ENCODE peak calls at places on chromosomes 11 and 22, in four cellular contexts. One of them, this sample, is unnamed.

GRCh38 chr11:74679513-74679865 is 51.7 kb downstream of the CHRDL2 start:
- DNase-seq in GM12878: no peak
- DNase-seq in K562: no peak
- DNase-seq in HepG2: no peak
- DNase-seq in this sample: no peak

GRCh38 chr11:120121914-120122473 is 15.9 kb downstream of the TRIM29 start:
- DNase-seq in GM12878: no peak
- DNase-seq in K562: no peak
- DNase-seq in HepG2: peak; percentile 49
- DNase-seq in this sample: no peak

GRCh38 chr22:17237031-17237668 is 17.9 kb upstream of the ADA2 start:
- DNase-seq in GM12878: peak; percentile 71
- DNase-seq in K562: no peak
- DNase-seq in HepG2: no peak
- DNase-seq in this sample: no peak

GRCh38 chr11:8192016-8192895 is 23.4 kb upstream of the RIC3 start:
- DNase-seq in GM12878: no peak
- DNase-seq in K562: peak; percentile 72
- DNase-seq in HepG2: peak; percentile 45
- DNase-seq in this sample: peak; percentile 41

GRCh38 chr11:132072880-132073213 is 702.4 kb downstream of the NTM start:
- DNase-seq in GM12878: no peak
- DNase-seq in K562: no peak
- DNase-seq in HepG2: no peak
- DNase-seq in this sample: no peak

GRCh38 chr11:7471071-7471470 is 14.2 kb upstream of the OLFML1 start:
- DNase-seq in GM12878: no peak
- DNase-seq in K562: no peak
- DNase-seq in HepG2: no peak
- DNase-seq in this sample: no peak

GRCh38 chr11:10522921-10523320 is 18.1 kb downstream of the RNF141 start:
- DNase-seq in GM12878: no peak
- DNase-seq in K562: no peak
- DNase-seq in HepG2: no peak
- DNase-seq in this sample: no peak

GRCh38 chr11:8233691-8234424 is 29.8 kb downstream of the LMO1 start:
- DNase-seq in GM12878: no peak
- DNase-seq in K562: no peak
- DNase-seq in HepG2: no peak
- DNase-seq in this sample: no peak

GRCh38 chr11:110317516-110317932 is 21.1 kb upstream of the RDX start:
- DNase-seq in GM12878: no peak
- DNase-seq in K562: peak; percentile 65
- DNase-seq in HepG2: no peak
- DNase-seq in this sample: no peak

GRCh38 chr11:3970101-3970500 is 114.6 kb downstream of the STIM1 start:
- DNase-seq in GM12878: no peak
- DNase-seq in K562: no peak
- DNase-seq in HepG2: no peak
- DNase-seq in this sample: no peak

GRCh38 chr11:63985812-63986155 is 454 bp upstream of the OTUB1 start:
- DNase-seq in GM12878: peak; percentile 15
- DNase-seq in K562: peak; percentile 52
- DNase-seq in HepG2: no peak
- DNase-seq in this sample: no peak

GRCh38 chr11:76838422-76839068 is 22.2 kb upstream of the ACER3 start:
- DNase-seq in GM12878: no peak
- DNase-seq in K562: peak; percentile 86
- DNase-seq in HepG2: peak; percentile 45
- DNase-seq in this sample: no peak

GRCh38 chr11:59172345-59173079 is 580 bp downstream of the DTX4 start:
- DNase-seq in GM12878: peak; percentile 60
- DNase-seq in K562: no peak
- DNase-seq in HepG2: peak; percentile 10
- DNase-seq in this sample: no peak

GRCh38 chr11:130477646-130478203 is 29.3 kb downstream of the ADAMTS15 start:
- DNase-seq in GM12878: no peak
- DNase-seq in K562: no peak
- DNase-seq in HepG2: no peak
- DNase-seq in this sample: no peak

GRCh38 chr22:50563410-50564160 is 866 bp upstream of the SYCE3 start:
- DNase-seq in GM12878: no peak
- DNase-seq in K562: no peak
- DNase-seq in HepG2: peak; percentile 34
- DNase-seq in this sample: no peak

GRCh38 chr11:133007020-133007584 is 525.2 kb downstream of the OPCML start:
- DNase-seq in GM12878: no peak
- DNase-seq in K562: no peak
- DNase-seq in HepG2: no peak
- DNase-seq in this sample: no peak

GRCh38 chr11:86047275-86047991 is 21.5 kb downstream of the PICALM start:
- DNase-seq in GM12878: no peak
- DNase-seq in K562: no peak
- DNase-seq in HepG2: no peak
- DNase-seq in this sample: no peak

GRCh38 chr11:110077866-110078325 is 15.3 kb upstream of the ZC3H12C start:
- DNase-seq in GM12878: peak; percentile 86
- DNase-seq in K562: peak; percentile 19
- DNase-seq in HepG2: peak; percentile 13
- DNase-seq in this sample: no peak

GRCh38 chr11:31030375-31030774 is 339.2 kb downstream of the DCDC1 start:
- DNase-seq in GM12878: no peak
- DNase-seq in K562: no peak
- DNase-seq in HepG2: no peak
- DNase-seq in this sample: no peak

GRCh38 chr22:24703101-24703500 is 71.4 kb downstream of the PIWIL3 start:
- DNase-seq in GM12878: no peak
- DNase-seq in K562: peak; percentile 11
- DNase-seq in HepG2: peak; percentile 70
- DNase-seq in this sample: no peak

GRCh38 chr11:121318848-121319834 is 26.6 kb downstream of the SC5D start:
- DNase-seq in GM12878: no peak
- DNase-seq in K562: peak; percentile 21
- DNase-seq in HepG2: peak; percentile 30
- DNase-seq in this sample: peak; percentile 32

GRCh38 chr11:117993988-117994741 is 8.0 kb downstream of the IL10RA start:
- DNase-seq in GM12878: no peak
- DNase-seq in K562: no peak
- DNase-seq in HepG2: no peak
- DNase-seq in this sample: no peak

GRCh38 chr11:23569547-23569946 is 709.3 kb upstream of the CCDC179 start:
- DNase-seq in GM12878: peak; percentile 33
- DNase-seq in K562: no peak
- DNase-seq in HepG2: no peak
- DNase-seq in this sample: no peak

GRCh38 chr11:27456140-27456801 is 16.3 kb downstream of the LGR4 start:
- DNase-seq in GM12878: no peak
- DNase-seq in K562: no peak
- DNase-seq in HepG2: peak; percentile 55
- DNase-seq in this sample: no peak

GRCh38 chr22:24982301-24983056 is 30.0 kb downstream of the KIAA1671 start:
- DNase-seq in GM12878: no peak
- DNase-seq in K562: no peak
- DNase-seq in HepG2: no peak
- DNase-seq in this sample: no peak

GRCh38 chr22:39418696-39419095 is 19.1 kb downstream of the TAB1 start:
- DNase-seq in GM12878: no peak
- DNase-seq in K562: no peak
- DNase-seq in HepG2: no peak
- DNase-seq in this sample: no peak

GRCh38 chr11:2933376-2934056 is 4.3 kb upstream of the PHLDA2 start:
- DNase-seq in GM12878: peak; percentile 21
- DNase-seq in K562: no peak
- DNase-seq in HepG2: no peak
- DNase-seq in this sample: peak; percentile 89

GRCh38 chr11:119647254-119647653 is 81.7 kb downstream of the NECTIN1 start:
- DNase-seq in GM12878: no peak
- DNase-seq in K562: no peak
- DNase-seq in HepG2: no peak
- DNase-seq in this sample: no peak

GRCh38 chr11:96390403-96390830 is 604 bp downstream of the JRKL start:
- DNase-seq in GM12878: no peak
- DNase-seq in K562: no peak
- DNase-seq in HepG2: no peak
- DNase-seq in this sample: no peak

GRCh38 chr11:96389604-96390402 is at the start of the genes CCDC82 and JRKL:
- DNase-seq in GM12878: peak; percentile 78
- DNase-seq in K562: peak; percentile 98
- DNase-seq in HepG2: peak; percentile 91
- DNase-seq in this sample: peak; percentile 94

GRCh38 chr11:96384156-96384555 is 5.6 kb downstream of the CCDC82 start:
- DNase-seq in GM12878: no peak
- DNase-seq in K562: no peak
- DNase-seq in HepG2: no peak
- DNase-seq in this sample: no peak

GRCh38 chr11:96388891-96389603 is 665 bp downstream of the CCDC82 start:
- DNase-seq in GM12878: peak; percentile 19
- DNase-seq in K562: peak; percentile 56
- DNase-seq in HepG2: peak; percentile 46
- DNase-seq in this sample: peak; percentile 18

DNA sequence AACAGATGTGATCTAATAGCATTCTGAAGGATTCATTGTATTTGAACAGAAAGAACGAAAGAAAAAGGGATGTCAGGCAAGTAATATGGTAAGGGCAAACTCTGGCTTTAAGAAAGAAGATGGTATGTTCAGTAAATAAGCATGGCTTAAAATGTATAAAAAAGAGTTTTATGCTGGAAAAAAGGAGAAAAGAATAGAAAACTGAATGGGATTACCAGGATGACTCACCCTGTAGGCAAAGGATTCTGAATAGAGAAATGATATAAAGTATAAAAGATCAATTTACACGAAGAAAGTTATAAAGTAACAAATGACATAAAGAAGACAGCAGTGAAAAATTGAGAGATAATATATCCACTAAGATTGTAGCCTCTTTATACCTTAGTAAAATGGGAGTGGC is 4.5 kb downstream of the CCDC82 start:
- DNase-seq in GM12878: no peak
- DNase-seq in K562: no peak
- DNase-seq in HepG2: no peak
- DNase-seq in this sample: no peak
- TF ChIP-seq SIN3A in GM12878: no peak
- TF ChIP-seq SIN3A in K562: no peak
- TF ChIP-seq SIN3A in HepG2: no peak
- TF ChIP-seq SIN3A in this sample: no peak

GRCh38 chr11:67273260-67273990 is 7.2 kb downstream of the GRK2 start:
- DNase-seq in GM12878: no peak
- DNase-seq in K562: no peak
- DNase-seq in HepG2: no peak
- DNase-seq in this sample: no peak

GRCh38 chr11:67272327-67273259 is 6.3 kb downstream of the GRK2 start:
- DNase-seq in GM12878: no peak
- DNase-seq in K562: no peak
- DNase-seq in HepG2: no peak
- DNase-seq in this sample: no peak

GRCh38 chr11:67271212-67271547 is 4.9 kb downstream of the GRK2 start:
- DNase-seq in GM12878: no peak
- DNase-seq in K562: no peak
- DNase-seq in HepG2: no peak
- DNase-seq in this sample: no peak

GRCh38 chr11:67270256-67271211 is 4.3 kb downstream of the GRK2 start:
- DNase-seq in GM12878: no peak
- DNase-seq in K562: no peak
- DNase-seq in HepG2: no peak
- DNase-seq in this sample: no peak

DNA sequence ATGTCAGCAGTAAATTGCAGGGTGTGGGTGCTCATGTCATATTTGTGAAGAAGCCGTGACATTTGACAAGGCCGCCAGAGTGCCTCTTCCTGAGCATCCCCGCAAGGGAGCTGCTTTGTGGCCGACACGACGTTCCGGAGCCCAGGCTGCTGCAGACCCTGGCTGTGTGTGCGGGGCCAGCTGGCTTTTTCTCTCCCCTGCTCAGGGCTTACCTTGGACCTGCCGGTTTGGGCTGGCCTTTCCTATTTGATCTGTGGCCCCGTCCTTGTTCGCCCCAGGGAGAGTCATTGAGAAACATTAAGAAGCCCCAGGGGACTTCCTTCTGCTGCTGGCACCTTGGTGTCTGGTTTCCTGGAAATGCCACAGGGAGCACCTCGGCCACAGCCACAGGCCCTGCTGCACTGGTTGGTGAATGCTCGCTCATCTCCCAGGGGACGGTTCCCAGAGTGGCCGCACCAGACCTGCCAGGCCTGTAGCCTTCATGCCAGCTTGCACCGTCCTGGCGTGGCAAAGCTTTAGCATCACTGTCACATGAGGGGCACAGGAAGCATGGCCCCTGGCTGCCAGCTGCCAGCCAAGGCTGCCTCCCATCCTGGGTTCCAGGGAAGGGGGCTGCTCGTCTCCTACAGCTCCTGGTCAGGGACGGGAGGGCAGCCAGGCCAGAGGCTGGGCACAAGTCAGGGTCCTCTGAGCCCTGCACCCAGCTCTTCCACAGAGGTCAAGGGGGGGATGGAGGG is 5.4 kb downstream of the GRK2 start:
- DNase-seq in GM12878: peak; percentile 39
- DNase-seq in K562: no peak
- DNase-seq in HepG2: no peak
- DNase-seq in this sample: no peak
- TF ChIP-seq SRF in GM12878: no peak
- TF ChIP-seq SRF in K562: no peak
- TF ChIP-seq SRF in HepG2: no peak
- TF ChIP-seq SRF in this sample: no peak

DNA sequence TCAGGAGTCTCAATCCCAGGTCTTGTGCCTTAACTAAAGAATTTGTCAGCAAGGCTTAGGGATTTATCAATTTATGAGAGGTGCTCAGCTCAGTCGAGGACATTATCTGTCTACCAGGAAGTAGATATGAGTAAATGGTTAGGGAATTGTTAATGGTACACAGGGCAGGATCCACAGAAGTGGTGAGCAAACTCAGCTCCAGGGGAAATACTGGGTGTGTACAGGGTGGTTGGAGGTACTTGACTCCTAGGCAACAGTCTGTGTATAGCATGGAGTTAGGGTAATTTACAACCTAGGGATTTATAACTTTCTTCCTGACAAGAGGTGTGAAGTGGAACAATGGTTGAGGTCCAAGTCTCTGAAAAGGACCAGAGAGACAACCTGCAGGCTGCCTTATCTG is 123.4 kb upstream of the OR9Q1 start:
- DNase-seq in GM12878: no peak
- DNase-seq in K562: no peak
- DNase-seq in HepG2: no peak
- DNase-seq in this sample: no peak
- TF ChIP-seq SIN3A in GM12878: no peak
- TF ChIP-seq SIN3A in K562: no peak
- TF ChIP-seq SIN3A in HepG2: no peak
- TF ChIP-seq SIN3A in this sample: no peak

DNA sequence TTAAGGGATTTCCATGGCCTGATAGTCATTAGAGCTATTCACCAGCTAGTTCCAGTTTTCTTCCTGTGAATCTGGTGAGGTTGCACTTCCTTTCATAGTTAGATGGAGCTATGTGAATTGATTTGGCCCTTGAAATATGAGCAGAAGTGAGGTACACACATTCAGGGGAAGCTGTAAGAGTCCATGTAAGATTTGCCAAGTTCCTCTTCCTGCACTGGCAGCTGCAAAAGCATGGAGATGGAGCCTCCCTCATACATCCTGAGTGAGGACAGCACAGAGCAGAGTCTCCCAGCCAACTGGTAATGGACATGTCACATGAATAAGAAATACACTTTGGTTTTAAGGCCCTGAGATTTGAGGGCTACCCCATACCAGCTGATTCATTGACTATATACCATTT is 111.7 kb downstream of the CD44 start:
- DNase-seq in GM12878: no peak
- DNase-seq in K562: no peak
- DNase-seq in HepG2: no peak
- DNase-seq in this sample: no peak
- TF ChIP-seq SRF in GM12878: no peak
- TF ChIP-seq SRF in K562: no peak
- TF ChIP-seq SRF in HepG2: no peak
- TF ChIP-seq SRF in this sample: no peak

This sample was measured in HCT116.